ENCODE peak calls at places on chromosomes 11 and 22, in eight cellular contexts. U is BE2C, S is GM13977, Z is right lobe of liver, N is neural crest cell, E is RWPE1, J is colonic mucosa, P is pancreas. H is an unnamed sample.

GRCh38 chr22:29194269-29194668 is 11.4 kb upstream of the EMID1 start:
- DNase-seq in U (no peak), S (no peak), Z (no peak), N (no peak), E (no peak), J (no peak), P (no peak), H (no peak)

GRCh38 chr22:31036671-31037550 is 44.2 kb upstream of the SMTN start:
- DNase-seq in U (peak), S (no peak), Z (no peak), N (no peak), E (peak), J (peak), P (no peak), H (no peak)

GRCh38 chr11:58060939-58061672 is 30.4 kb downstream of the OR6Q1 start:
- DNase-seq in U (no peak), S (no peak), Z (no peak), N (no peak), E (no peak), J (no peak), P (no peak), H (no peak)

GRCh38 chr22:44335903-44336803 is 23.4 kb upstream of the SHISAL1 start:
- DNase-seq in U (no peak), S (no peak), Z (no peak), N (no peak), E (no peak), J (no peak), P (no peak), H (no peak)

GRCh38 chr11:38392176-38392575 is 1794.1 kb upstream of the RAG2 start:
- DNase-seq in U (no peak), S (no peak), Z (no peak), N (no peak), E (peak), J (no peak), P (no peak), H (no peak)

GRCh38 chr11:66674964-66675602 is 2.6 kb downstream of the RBM4B start:
- DNase-seq in U (no peak), S (no peak), Z (no peak), N (no peak), E (no peak), J (no peak), P (no peak), H (no peak)

GRCh38 chr22:32024791-32025190 is 18.3 kb upstream of the SLC5A1 start:
- DNase-seq in U (no peak), S (no peak), Z (no peak), N (no peak), E (peak), J (no peak), P (no peak), H (no peak)

GRCh38 chr22:37343343-37343742 is 61.0 kb downstream of the CYTH4 start:
- DNase-seq in U (no peak), S (no peak), Z (no peak), N (no peak), E (no peak), J (no peak), P (no peak), H (no peak)

GRCh38 chr22:45208993-45209838 is 31.5 kb downstream of the KIAA0930 start:
- DNase-seq in U (peak), S (no peak), Z (no peak), N (peak), E (peak), J (no peak), P (no peak), H (no peak)

GRCh38 chr11:106961518-106961917 is 56.8 kb downstream of the GUCY1A2 start:
- DNase-seq in U (no peak), S (no peak), Z (no peak), N (no peak), E (peak), J (no peak), P (no peak), H (no peak)

GRCh38 chr11:76600124-76600655 is 70.4 kb downstream of the LRRC32 start:
- DNase-seq in U (no peak), S (no peak), Z (no peak), N (no peak), E (no peak), J (no peak), P (no peak), H (no peak)

GRCh38 chr22:42758929-42759629 is 38.4 kb upstream of the A4GALT start:
- DNase-seq in U (no peak), S (no peak), Z (no peak), N (no peak), E (no peak), J (no peak), P (no peak), H (no peak)

GRCh38 chr11:126194121-126194543 is 17.3 kb downstream of the RPUSD4 start:
- DNase-seq in U (peak), S (peak), Z (no peak), N (peak), E (peak), J (peak), P (peak), H (peak)

GRCh38 chr11:3824714-3825472 is 15.9 kb downstream of the RHOG start:
- DNase-seq in U (peak), S (peak), Z (no peak), N (peak), E (no peak), J (peak), P (peak), H (peak)

GRCh38 chr11:121928597-121929580 is 187.1 kb downstream of the BLID start:
- DNase-seq in U (no peak), S (no peak), Z (no peak), N (peak), E (no peak), J (no peak), P (no peak), H (peak)

GRCh38 chr11:70473873-70474690 is 75.8 kb downstream of the CTTN start:
- DNase-seq in U (no peak), S (no peak), Z (no peak), N (no peak), E (no peak), J (no peak), P (peak), H (no peak)

GRCh38 chr11:124482362-124483147 is 37.1 kb upstream of the OR8B8 start:
- DNase-seq in U (no peak), S (no peak), Z (no peak), N (no peak), E (peak), J (no peak), P (no peak), H (no peak)

GRCh38 chr22:37063436-37064420 is 12.2 kb downstream of the KCTD17 start:
- DNase-seq in U (peak), S (no peak), Z (no peak), N (no peak), E (no peak), J (peak), P (no peak), H (no peak)

GRCh38 chr22:50548046-50548912 is 2.6 kb downstream of the KLHDC7B start:
- DNase-seq in U (no peak), S (peak), Z (peak), N (no peak), E (no peak), J (no peak), P (peak), H (peak)

GRCh38 chr22:50247748-50248147 is 2.9 kb upstream of the TUBGCP6 start:
- DNase-seq in U (peak), S (no peak), Z (no peak), N (no peak), E (peak), J (peak), P (no peak), H (no peak)

DNA sequence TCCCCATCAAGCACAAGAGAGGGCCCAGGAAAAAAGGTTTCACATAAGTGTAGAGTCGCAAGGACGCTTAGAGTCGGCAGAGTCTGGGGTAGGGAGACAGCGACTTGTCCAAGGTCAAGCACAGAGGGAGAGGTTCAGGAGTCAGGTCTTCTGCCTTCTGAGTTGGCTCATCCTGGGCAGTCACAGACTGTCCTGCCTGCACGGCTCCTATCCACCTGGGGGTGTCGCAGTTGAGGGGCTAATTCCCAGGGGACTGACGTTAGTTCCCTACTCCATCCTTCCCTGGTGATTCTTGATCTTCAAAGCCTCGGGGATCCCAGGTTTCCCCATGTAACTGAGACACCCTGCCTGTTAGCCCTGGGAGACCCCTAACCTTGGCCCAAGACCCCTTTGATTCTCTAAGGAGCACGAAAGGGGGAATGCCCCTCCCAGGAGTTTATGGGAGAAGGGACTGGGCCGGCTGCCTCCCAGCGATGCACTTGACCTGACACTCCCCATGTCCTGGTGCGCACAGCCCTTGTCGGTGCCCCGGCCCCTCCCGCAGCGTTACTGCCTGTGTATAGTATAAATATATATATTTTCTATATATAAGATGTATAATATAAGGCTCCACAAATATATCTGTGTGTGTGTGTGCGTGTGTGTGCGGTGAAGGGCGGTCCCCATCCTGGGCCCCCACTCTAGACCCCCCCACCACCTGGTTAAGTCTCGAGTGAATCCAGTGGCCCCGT is 14.7 kb upstream of the TAB1 start:
- DNase-seq in U (peak), S (no peak), Z (no peak), N (peak), E (no peak), J (no peak), P (no peak), H (peak)
- TF ChIP-seq CTCF in U (peak), S (no peak), Z (no peak), N (peak), E (no peak), J (no peak), P (no peak), H (no peak)

GRCh38 chr11:55501014-55501413 is 53.3 kb upstream of the OR4C15 start:
- DNase-seq in U (no peak), S (no peak), Z (no peak), N (no peak), E (no peak), J (no peak), P (no peak), H (no peak)

GRCh38 chr11:55503449-55503848 is 50.8 kb upstream of the OR4C15 start:
- DNase-seq in U (no peak), S (no peak), Z (no peak), N (no peak), E (no peak), J (no peak), P (no peak), H (no peak)
- TF ChIP-seq CTCF in U (no peak), S (no peak), Z (no peak), N (no peak), E (no peak), J (no peak), P (no peak), H (no peak)

GRCh38 chr11:59918987-59919589 is 19.1 kb upstream of the OOSP1 start:
- DNase-seq in U (peak), S (peak), Z (no peak), N (peak), E (peak), J (peak), P (no peak), H (no peak)
- TF ChIP-seq CTCF in U (peak), S (peak), Z (peak), N (peak), E (peak), J (peak), P (no peak), H (no peak)

GRCh38 chr11:2171531-2171930 is at the start of gene TH:
- DNase-seq in U (no peak), S (no peak), Z (no peak), N (no peak), E (no peak), J (no peak), P (no peak), H (no peak)

GRCh38 chr11:2173761-2174160 is 2.1 kb upstream of the TH start:
- DNase-seq in U (no peak), S (no peak), Z (no peak), N (no peak), E (no peak), J (no peak), P (no peak), H (no peak)

GRCh38 chr11:2174361-2174760 is 2.7 kb upstream of the TH start:
- DNase-seq in U (no peak), S (no peak), Z (no peak), N (no peak), E (no peak), J (no peak), P (no peak), H (no peak)

GRCh38 chr11:2172676-2173075 is 1.1 kb upstream of the TH start:
- DNase-seq in U (no peak), S (no peak), Z (no peak), N (no peak), E (no peak), J (no peak), P (no peak), H (no peak)

DNA sequence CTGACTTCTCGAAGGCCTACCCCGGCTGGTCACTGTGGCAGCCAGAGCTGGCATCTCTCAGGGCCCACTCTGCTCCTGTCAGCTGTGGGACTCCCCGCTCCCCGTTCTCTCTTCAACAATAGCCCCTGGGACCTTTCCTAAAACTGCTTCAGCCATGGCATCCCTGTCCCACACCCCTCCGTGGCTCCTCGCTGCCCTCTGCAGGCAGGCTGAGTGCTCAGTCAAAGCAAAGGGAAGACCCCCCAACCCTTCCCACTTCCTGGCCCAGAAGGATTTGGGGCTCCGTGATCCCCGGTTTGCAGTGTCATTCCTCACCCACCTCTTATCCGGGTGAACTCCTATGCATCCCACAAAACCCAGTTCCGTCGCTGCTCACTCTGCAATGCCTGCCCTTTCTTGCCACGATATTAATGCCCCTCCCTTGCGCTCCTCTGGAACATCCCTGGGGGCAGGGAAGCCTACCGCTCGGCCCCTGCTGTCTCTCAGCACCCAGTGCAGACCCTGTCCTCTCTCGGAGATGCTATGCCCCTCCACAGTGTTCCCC is 1.6 kb upstream of the TH start:
- DNase-seq in U (no peak), S (no peak), Z (no peak), N (peak), E (no peak), J (no peak), P (no peak), H (no peak)
- TF ChIP-seq CTCF in U (peak), S (peak), Z (no peak), N (peak), E (no peak), J (no peak), P (no peak), H (no peak)

H was measured in thyroid gland.